ENCODE peak calls at places on chromosomes 1 and 21, in five cellular contexts. Z is CD4-positive, alpha-beta memory T cell; Y is HCT116; G is K562; B is mammary epithelial cell. D is an unnamed sample. For H3K4me1, the result is how much of the 10 kb centered on the place peaks cover.

GRCh38 chr1:41758490-41758889 is 160.2 kb downstream of the HIVEP3 start:
- DNase-seq in Z (no peak), Y (no peak), G (no peak), B (no peak), D (no peak)

GRCh38 chr1:175420491-175420827 is 227.9 kb upstream of the KIAA0040 start:
- DNase-seq in Z (no peak), Y (no peak), G (no peak), B (no peak), D (no peak)

GRCh38 chr1:205454903-205455335 is 926 bp downstream of the BLACAT1 start:
- DNase-seq in Z (no peak), Y (no peak), G (no peak), B (no peak), D (no peak)

GRCh38 chr1:41450747-41451285 is 33.7 kb downstream of the EDN2 start:
- DNase-seq in Z (no peak), Y (no peak), G (no peak), B (no peak), D (no peak)

GRCh38 chr1:43893020-43893419 is 40.6 kb upstream of the ARTN start:
- DNase-seq in Z (no peak), Y (no peak), G (no peak), B (no peak), D (no peak)

GRCh38 chr21:32463367-32463766 is 50.9 kb downstream of the EVA1C start:
- DNase-seq in Z (no peak), Y (peak), G (no peak), B (peak), D (peak)

GRCh38 chr1:117674521-117675400 is 68.9 kb downstream of the TENT5C start:
- DNase-seq in Z (peak), Y (no peak), G (peak), B (no peak), D (no peak)

GRCh38 chr1:118100686-118101300 is 84.2 kb downstream of the SPAG17 start:
- DNase-seq in Z (no peak), Y (no peak), G (no peak), B (peak), D (no peak)

GRCh38 chr21:45167796-45168222 is 93.4 kb downstream of the ADARB1 start:
- DNase-seq in Z (no peak), Y (no peak), G (no peak), B (no peak), D (no peak)

GRCh38 chr1:200247513-200247912 is 162.3 kb downstream of the ZNF281 start:
- DNase-seq in Z (no peak), Y (no peak), G (no peak), B (no peak), D (no peak)
- H3K4me1 ChIP-seq in Z (under half), Y (under half), G (under half), B (under half), D (under half)

GRCh38 chr1:113797472-113797871 is 14.8 kb downstream of the RSBN1 start:
- DNase-seq in Z (no peak), Y (no peak), G (no peak), B (no peak), D (no peak)

GRCh38 chr1:113793878-113794834 is 18.1 kb downstream of the RSBN1 start:
- DNase-seq in Z (no peak), Y (no peak), G (no peak), B (no peak), D (no peak)

GRCh38 chr1:113792471-113792870 is 19.8 kb downstream of the RSBN1 start:
- DNase-seq in Z (no peak), Y (no peak), G (no peak), B (no peak), D (no peak)

GRCh38 chr1:113788802-113789201 is 23.5 kb downstream of the RSBN1 start:
- DNase-seq in Z (no peak), Y (no peak), G (no peak), B (no peak), D (no peak)

DNA sequence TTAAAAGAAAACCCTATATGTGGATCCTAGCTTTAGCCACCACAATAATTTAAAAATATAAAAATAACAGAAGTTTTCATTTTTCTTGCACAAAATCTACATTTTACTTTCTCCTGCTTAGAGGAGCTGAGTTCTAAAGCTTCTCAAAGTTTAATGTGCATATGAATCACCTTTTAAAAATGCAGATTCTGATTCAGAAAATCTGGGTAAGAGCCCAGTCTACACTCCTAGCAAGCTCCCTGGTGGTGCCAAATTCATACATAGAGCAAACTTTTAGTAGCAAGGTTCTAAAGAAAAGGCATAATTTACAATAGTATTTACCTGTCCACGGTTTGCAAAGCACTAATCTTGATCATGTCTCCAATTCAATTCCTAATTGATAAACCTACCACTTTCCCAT is 19.3 kb downstream of the RSBN1 start:
- DNase-seq in Z (no peak), Y (no peak), G (no peak), B (peak), D (no peak)
- H3K4me3 ChIP-seq in Z (no peak), Y (no peak), G (no peak), B (no peak), D (no peak)

GRCh38 chr1:84997667-84998600 is 1.0 kb upstream of the MCOLN2 start:
- DNase-seq in Z (no peak), Y (no peak), G (no peak), B (peak), D (no peak)
- H3K4me1 ChIP-seq in Z (half or more), Y (under half), G (under half), B (under half), D (under half)

DNA sequence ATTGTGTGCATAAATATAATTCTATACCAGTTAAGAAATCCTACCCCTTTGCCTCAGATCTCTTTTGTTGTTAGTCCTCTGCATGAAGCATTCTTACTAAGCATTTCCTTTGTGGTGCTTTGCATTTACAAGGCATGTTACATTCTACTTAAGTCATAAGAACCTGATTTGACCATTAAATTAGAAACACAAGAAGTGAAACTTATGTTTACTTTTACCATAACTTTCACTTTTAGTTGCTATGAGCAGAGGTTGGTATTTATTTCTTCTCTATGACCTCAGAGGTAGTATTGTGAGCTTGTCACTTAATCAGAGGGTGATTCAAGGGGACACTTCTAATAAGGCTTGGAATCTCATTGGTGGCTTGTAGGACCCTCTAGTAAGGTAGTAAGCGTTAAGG is 9.0 kb downstream of the FAM20B start:
- DNase-seq in Z (peak), Y (no peak), G (no peak), B (no peak), D (no peak)
- H3K4me3 ChIP-seq in Z (no peak), Y (no peak), G (no peak), B (no peak), D (no peak)

GRCh38 chr1:15758953-15759661 is 512 bp downstream of the FBLIM1 start:
- DNase-seq in Z (no peak), Y (no peak), G (no peak), B (peak), D (peak)

GRCh38 chr1:15764269-15764764 is 5.7 kb downstream of the FBLIM1 start:
- DNase-seq in Z (no peak), Y (no peak), G (no peak), B (peak), D (no peak)

GRCh38 chr1:15760520-15761211 is 2.1 kb downstream of the FBLIM1 start:
- DNase-seq in Z (no peak), Y (no peak), G (no peak), B (peak), D (peak)

GRCh38 chr1:15762546-15762945 is 4.0 kb downstream of the FBLIM1 start:
- DNase-seq in Z (no peak), Y (no peak), G (no peak), B (no peak), D (no peak)

DNA sequence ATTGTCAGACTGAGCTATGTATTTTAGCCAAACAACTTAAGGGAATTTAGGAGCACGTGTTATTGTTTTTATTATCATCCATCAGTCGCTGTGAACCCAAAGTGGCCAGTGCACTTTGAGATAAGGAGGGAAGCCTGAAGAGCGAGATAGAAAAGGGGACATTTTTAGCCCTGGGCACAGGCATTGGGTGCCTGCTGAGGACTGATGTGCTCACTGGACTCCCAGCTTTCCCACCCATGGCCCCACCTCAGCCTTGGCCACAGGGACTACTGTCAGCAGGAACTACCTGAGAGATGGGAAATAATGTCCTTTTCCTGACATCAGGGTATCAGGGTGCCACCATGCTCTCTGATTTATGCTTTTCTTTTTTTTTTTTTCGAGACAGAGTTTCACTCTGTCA is 3.1 kb downstream of the FBLIM1 start:
- DNase-seq in Z (no peak), Y (no peak), G (peak), B (no peak), D (no peak)
- H3K4me1 ChIP-seq in Z (under half), Y (under half), G (under half), B (under half), D (under half)

GRCh38 chr1:171913385-171913784 is 72.1 kb downstream of the DNM3 start:
- DNase-seq in Z (no peak), Y (peak), G (no peak), B (peak), D (peak)

GRCh38 chr1:171911506-171911905 is 70.2 kb downstream of the DNM3 start:
- DNase-seq in Z (no peak), Y (no peak), G (peak), B (no peak), D (no peak)

GRCh38 chr1:171909711-171910110 is 68.4 kb downstream of the DNM3 start:
- DNase-seq in Z (no peak), Y (no peak), G (no peak), B (no peak), D (no peak)

GRCh38 chr1:171910786-171911185 is 69.5 kb downstream of the DNM3 start:
- DNase-seq in Z (no peak), Y (no peak), G (no peak), B (peak), D (no peak)

DNA sequence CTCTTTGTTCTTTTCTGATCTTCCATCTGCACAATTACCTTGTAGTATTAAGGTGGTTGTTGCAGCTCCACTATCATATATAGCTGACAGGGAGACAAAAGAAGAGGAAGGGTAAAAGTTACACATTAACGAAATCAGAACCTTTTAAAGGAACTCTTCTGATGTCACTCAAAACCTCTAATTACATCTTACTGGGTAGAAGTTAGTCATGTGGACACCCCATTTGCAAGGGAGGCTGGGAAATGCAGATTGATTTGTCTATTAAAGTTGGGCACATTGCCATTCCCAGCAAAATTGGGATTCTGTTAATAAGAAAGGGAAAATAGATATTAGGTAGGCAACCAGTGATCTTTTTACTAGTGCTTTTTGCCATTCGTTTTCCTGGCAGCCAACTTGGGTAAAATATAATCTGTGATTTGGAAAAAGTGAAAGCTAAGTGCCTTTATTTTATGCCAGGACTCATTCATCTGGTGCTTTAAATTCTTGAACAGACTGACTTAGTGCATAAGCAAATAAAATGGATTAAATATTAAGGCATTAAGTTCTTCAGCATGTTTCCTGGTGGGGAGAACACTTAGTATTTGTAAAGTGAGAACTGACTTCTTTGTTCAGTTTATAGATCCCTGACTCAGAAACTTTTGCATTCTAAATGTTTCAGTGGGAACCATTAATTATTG is 71.3 kb downstream of the DNM3 start:
- DNase-seq in Z (no peak), Y (no peak), G (no peak), B (no peak), D (no peak)
- H3K4me3 ChIP-seq in Z (no peak), Y (no peak), G (no peak), B (no peak), D (no peak)

GRCh38 chr1:17575786-17576584 is 36.5 kb downstream of the ARHGEF10L start:
- DNase-seq in Z (no peak), Y (no peak), G (no peak), B (no peak), D (no peak)
- H3K4me1 ChIP-seq in Z (under half), Y (half or more), G (under half), B (under half), D (under half)

D was measured in SJSA1.